ENCODE peak calls at places on chromosome 18, in nine cellular contexts. G is kidney, Y is epithelial cell of proximal tubule, S is bronchial epithelial cell, R is brain microvascular endothelial cell, T is A549, X is sigmoid colon, Z is kidney epithelial cell, C is BE2C. J is an unnamed sample.

GRCh38 chr18:8538935-8539334 is 70.3 kb upstream of the RAB12 start:
- DNase-seq in Y (no peak), T (no peak), X (no peak), Z (no peak), C (no peak), R (no peak), G (no peak), S (no peak), J (no peak)

GRCh38 chr18:657998-658946 is 819 bp downstream of the TYMS start:
- DNase-seq in T (peak), S (peak), X (peak), C (peak), Z (peak), Y (peak), G (peak), R (peak), J (peak)

GRCh38 chr18:76388891-76389423 is 106.1 kb downstream of the ZNF516 start:
- DNase-seq in X (peak), Y (no peak), Z (no peak), C (no peak), S (no peak), G (no peak), R (no peak), T (no peak), J (no peak)

GRCh38 chr18:8507361-8507760 is 101.9 kb upstream of the RAB12 start:
- DNase-seq in G (no peak), T (peak), Z (no peak), X (peak), S (peak), Y (no peak), C (no peak), R (peak), J (no peak)

GRCh38 chr18:52334896-52335295 is 5.1 kb upstream of the DCC start:
- DNase-seq in T (no peak), Z (no peak), G (no peak), R (peak), X (no peak), C (no peak), S (peak), Y (no peak), J (peak)

GRCh38 chr18:25633563-25633962 is 281.6 kb upstream of the ZNF521 start:
- DNase-seq in S (no peak), T (no peak), Z (no peak), R (no peak), G (no peak), Y (no peak), X (no peak), C (no peak), J (no peak)

GRCh38 chr18:75211002-75211621 is 515 bp downstream of the TSHZ1 start:
- DNase-seq in S (no peak), R (no peak), X (no peak), Z (no peak), Y (no peak), T (peak), G (no peak), C (no peak), J (no peak)

GRCh38 chr18:28382215-28382879 is 205.4 kb upstream of the CDH2 start:
- DNase-seq in G (no peak), T (no peak), C (no peak), R (no peak), S (no peak), X (no peak), Y (no peak), Z (no peak), J (no peak)

GRCh38 chr18:10927290-10927979 is 221.9 kb downstream of the PIEZO2 start:
- DNase-seq in G (no peak), T (no peak), Y (no peak), X (no peak), S (no peak), Z (no peak), C (no peak), R (peak), J (peak)

GRCh38 chr18:21914739-21915319 is 174.2 kb downstream of the MIB1 start:
- DNase-seq in R (peak), S (peak), G (no peak), Z (no peak), X (no peak), Y (no peak), C (peak), T (peak), J (peak)

GRCh38 chr18:48950536-48951447 is at the start of gene SMAD7:
- DNase-seq in T (no peak), S (no peak), Y (no peak), Z (no peak), X (no peak), R (no peak), G (peak), C (no peak), J (no peak)

DNA sequence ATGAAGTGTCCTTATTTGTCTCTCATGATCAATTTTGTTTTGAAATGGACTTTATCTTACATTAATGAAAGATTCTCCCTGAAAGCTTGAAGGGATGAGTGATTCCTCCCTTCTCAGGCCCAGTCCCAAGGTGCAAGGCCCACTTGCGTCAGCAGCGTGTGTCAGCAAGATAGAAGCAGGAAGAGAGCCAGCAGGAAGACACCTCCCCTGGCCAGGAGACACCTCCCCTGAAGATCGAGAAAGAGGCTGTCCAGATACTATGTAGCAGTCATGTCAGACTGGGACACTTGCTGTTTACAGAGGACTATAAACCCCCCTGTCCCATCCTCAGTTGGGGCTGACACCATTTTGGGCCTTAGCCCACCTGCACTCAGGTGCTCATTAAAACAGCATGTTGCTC is 38.3 kb downstream of the TIMM21 start:
- DNase-seq in T (no peak), R (no peak), G (no peak), X (no peak), Y (no peak), C (no peak), S (no peak), Z (no peak), J (no peak)
- H3K4me3 ChIP-seq in T (no peak), R (no peak), G (no peak), X (no peak), Y (no peak), C (no peak), S (no peak), Z (no peak), J (no peak)

GRCh38 chr18:3262234-3263171 is 570 bp downstream of the MYL12B start:
- DNase-seq in R (no peak), T (peak), X (no peak), S (no peak), G (no peak), Y (no peak), Z (no peak), C (no peak), J (no peak)

GRCh38 chr18:3261393-3262233 is at the start of gene MYL12B:
- DNase-seq in S (peak), C (peak), Y (no peak), X (peak), R (no peak), T (peak), Z (no peak), G (peak), J (no peak)

GRCh38 chr18:3265564-3266033 is 3.7 kb downstream of the MYL12B start:
- DNase-seq in T (no peak), R (no peak), Y (no peak), X (no peak), S (peak), Z (no peak), G (no peak), C (no peak), J (no peak)

GRCh38 chr18:3266062-3266608 is 4.2 kb downstream of the MYL12B start:
- DNase-seq in G (no peak), X (no peak), R (no peak), Y (no peak), S (peak), C (no peak), Z (no peak), T (no peak), J (no peak)

DNA sequence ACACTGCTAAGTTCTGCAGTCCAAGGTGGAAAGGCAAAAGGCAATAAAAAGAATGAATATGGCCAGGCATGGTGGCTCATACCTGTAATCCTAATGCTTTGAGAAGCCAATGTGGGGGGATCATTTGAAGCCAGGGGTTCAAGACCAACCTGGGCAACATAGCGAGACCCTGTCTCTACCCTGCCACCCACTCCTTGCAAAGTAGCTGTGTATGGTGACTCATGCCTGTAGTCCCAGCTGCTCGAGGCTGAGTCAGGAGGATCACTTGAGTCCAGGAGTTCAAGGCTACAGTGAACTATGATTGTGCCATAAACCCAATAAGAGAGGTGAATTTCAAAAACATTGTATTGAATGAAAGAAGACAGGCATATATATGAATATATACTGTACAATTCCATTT is 2.4 kb downstream of the MYL12B start:
- DNase-seq in R (no peak), X (no peak), S (no peak), Z (no peak), Y (no peak), G (no peak), C (no peak), T (peak), J (no peak)
- H3K4me3 ChIP-seq in R (no peak), X (no peak), S (no peak), Z (no peak), Y (peak), G (peak), C (no peak), T (peak), J (no peak)

GRCh38 chr18:43661570-43661969 is 384.3 kb upstream of the SYT4 start:
- DNase-seq in C (peak), S (peak), R (peak), T (peak), G (no peak), Y (peak), Z (peak), X (no peak), J (peak)
- H3K4me3 ChIP-seq in C (no peak), S (no peak), R (no peak), T (no peak), G (no peak), Y (no peak), Z (no peak), X (no peak), J (no peak)

GRCh38 chr18:34494359-34494696 is 215.8 kb upstream of the DTNA start:
- DNase-seq in Z (no peak), G (peak), C (no peak), T (no peak), R (no peak), X (peak), Y (no peak), S (no peak), J (no peak)
- H3K4me3 ChIP-seq in Z (peak), G (no peak), C (no peak), T (no peak), R (peak), X (peak), Y (peak), S (peak), J (peak)

GRCh38 chr18:55343396-55344073 is 244.5 kb downstream of the TCF4 start:
- DNase-seq in T (peak), G (no peak), C (no peak), Z (no peak), S (peak), R (no peak), Y (no peak), X (no peak), J (no peak)

GRCh38 chr18:55349685-55350084 is 238.3 kb downstream of the TCF4 start:
- DNase-seq in G (no peak), T (no peak), R (no peak), S (no peak), Y (no peak), X (no peak), C (no peak), Z (no peak), J (no peak)

GRCh38 chr18:55345103-55345950 is 242.7 kb downstream of the TCF4 start:
- DNase-seq in Y (no peak), R (no peak), Z (no peak), C (no peak), G (no peak), T (no peak), S (no peak), X (no peak), J (no peak)

GRCh38 chr18:55346961-55347740 is 240.8 kb downstream of the TCF4 start:
- DNase-seq in T (no peak), S (no peak), X (no peak), Y (no peak), Z (no peak), R (no peak), G (no peak), C (peak), J (no peak)

DNA sequence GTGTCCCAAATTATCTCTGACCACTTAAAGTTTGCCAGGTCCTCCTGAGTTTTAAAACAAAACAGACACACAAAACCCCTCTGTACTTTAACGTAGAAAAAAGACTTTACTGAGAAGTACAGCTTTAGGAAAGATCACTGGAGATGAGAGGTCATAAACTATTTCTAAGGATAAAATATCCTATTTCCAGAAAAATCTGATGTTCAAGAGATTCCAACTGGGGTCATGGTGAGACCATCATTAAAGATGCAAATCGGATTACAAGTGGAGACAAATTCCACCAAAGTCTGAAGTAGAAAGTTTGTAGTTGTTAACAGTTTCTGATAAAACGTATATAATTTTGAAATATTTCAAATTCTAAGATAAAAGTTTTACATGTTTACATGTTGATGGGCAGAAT is 241.6 kb downstream of the TCF4 start:
- DNase-seq in R (no peak), Z (no peak), Y (no peak), S (no peak), C (no peak), X (no peak), T (no peak), G (no peak), J (no peak)
- H3K4me3 ChIP-seq in R (no peak), Z (no peak), Y (no peak), S (no peak), C (no peak), X (no peak), T (no peak), G (no peak), J (no peak)

GRCh38 chr18:46324087-46324486 is 219.9 kb downstream of the HAUS1 start:
- DNase-seq in Y (no peak), X (no peak), T (no peak), S (no peak), R (no peak), G (no peak), Z (no peak), C (no peak), J (no peak)
- H3K4me3 ChIP-seq in Y (no peak), X (no peak), T (no peak), S (no peak), R (no peak), G (no peak), Z (no peak), C (no peak), J (no peak)

GRCh38 chr18:63182861-63183260 is 136.7 kb downstream of the BCL2 start:
- DNase-seq in Y (no peak), Z (no peak), G (no peak), T (no peak), S (no peak), X (no peak), R (no peak), C (no peak), J (no peak)

GRCh38 chr18:63181706-63182105 is 137.9 kb downstream of the BCL2 start:
- DNase-seq in X (no peak), G (no peak), R (no peak), Y (no peak), T (no peak), C (no peak), Z (no peak), S (no peak), J (no peak)

GRCh38 chr18:63183952-63184351 is 135.6 kb downstream of the BCL2 start:
- DNase-seq in G (no peak), Z (no peak), T (no peak), R (no peak), X (no peak), Y (no peak), S (no peak), C (no peak), J (no peak)

GRCh38 chr18:63182247-63182771 is 137.3 kb downstream of the BCL2 start:
- DNase-seq in C (no peak), X (peak), Y (no peak), G (no peak), S (no peak), R (no peak), T (no peak), Z (no peak), J (no peak)

GRCh38 chr18:63183263-63183662 is 136.3 kb downstream of the BCL2 start:
- DNase-seq in Z (no peak), S (no peak), X (no peak), R (no peak), C (no peak), T (no peak), Y (no peak), G (no peak), J (no peak)
- H3K4me3 ChIP-seq in Z (no peak), S (no peak), X (no peak), R (no peak), C (no peak), T (no peak), Y (no peak), G (no peak), J (no peak)

GRCh38 chr18:45838302-45839070 is 13.0 kb downstream of the SIGLEC15 start:
- DNase-seq in T (no peak), R (no peak), S (no peak), Z (no peak), X (no peak), C (no peak), Y (no peak), G (peak), J (no peak)
- H3K4me3 ChIP-seq in T (no peak), R (peak), S (peak), Z (no peak), X (peak), C (no peak), Y (no peak), G (no peak), J (no peak)

GRCh38 chr18:23311346-23312103 is 141.6 kb upstream of the RIOK3 start:
- DNase-seq in X (no peak), Y (peak), Z (peak), S (peak), G (peak), T (no peak), C (no peak), R (peak), J (peak)
- H3K4me3 ChIP-seq in X (no peak), Y (no peak), Z (no peak), S (no peak), G (no peak), T (no peak), C (no peak), R (no peak), J (no peak)

DNA sequence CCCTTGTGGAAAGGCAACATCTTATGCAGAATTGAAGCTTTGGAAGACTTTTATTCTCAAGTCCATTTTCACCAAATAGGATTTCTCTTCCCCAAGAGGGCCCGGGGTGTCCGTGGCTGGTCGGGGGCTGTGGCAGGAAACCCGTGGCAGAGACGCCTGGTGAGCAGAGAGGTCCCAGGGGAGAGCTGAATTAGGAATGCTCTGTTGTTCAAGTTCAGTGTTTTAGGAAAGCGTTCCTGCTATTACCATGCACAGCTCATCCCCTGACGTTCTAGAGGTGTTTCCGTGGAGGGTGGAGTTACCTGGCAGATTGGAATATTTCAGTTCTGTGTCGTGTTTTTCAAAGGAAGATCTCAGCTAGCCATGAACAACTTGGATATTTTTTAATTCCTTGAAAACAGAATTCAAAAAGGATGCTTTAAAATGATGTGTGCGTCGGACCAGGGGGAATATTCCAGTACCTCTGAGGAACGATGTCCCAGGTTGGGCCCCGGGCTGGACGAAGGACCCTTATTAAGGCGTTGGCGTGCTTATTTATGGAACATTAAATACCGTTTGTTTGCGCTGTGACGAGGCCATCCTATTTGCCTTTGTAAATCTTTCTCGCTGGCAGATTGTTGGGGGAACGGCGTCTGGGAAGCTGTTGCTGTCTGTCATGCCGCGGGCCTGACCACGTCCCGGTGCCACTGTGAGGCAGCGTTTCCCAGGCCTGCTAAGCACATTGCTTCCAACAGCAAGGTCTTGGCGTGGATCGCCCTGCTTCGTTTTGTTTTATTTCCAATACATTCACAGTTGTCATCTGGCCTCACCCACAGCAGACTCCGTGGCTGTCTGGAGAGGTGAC is 8.2 kb downstream of the NFATC1 start:
- DNase-seq in T (no peak), Z (no peak), Y (no peak), S (peak), C (no peak), R (no peak), X (no peak), G (peak), J (no peak)
- H3K4me3 ChIP-seq in T (no peak), Z (no peak), Y (no peak), S (no peak), C (no peak), R (no peak), X (peak), G (no peak), J (no peak)